ENCODE peak calls at places on chromosome 15, in five cellular contexts. H is brain microvascular endothelial cell, S is psoas muscle, P is RWPE1, J is tibial artery. Y is an unnamed sample.

GRCh38 chr15:90097475-90097874 is 4.8 kb downstream of the IDH2 start:
- DNase-seq in H (no peak), S (no peak), J (no peak), P (no peak), Y (no peak)

GRCh38 chr15:89330119-89330518 is 4.5 kb downstream of the POLG start:
- DNase-seq in S (no peak), H (no peak), J (no peak), P (no peak), Y (no peak)

GRCh38 chr15:44532689-44533088 is 4.3 kb upstream of the EIF3J start:
- DNase-seq in P (no peak), H (no peak), S (no peak), J (no peak), Y (no peak)

GRCh38 chr15:86935841-86936240 is 856.2 kb downstream of the AGBL1 start:
- DNase-seq in S (no peak), J (no peak), P (no peak), H (no peak), Y (no peak)

GRCh38 chr15:74978503-74978902 is 16.9 kb upstream of the SCAMP5 start:
- DNase-seq in H (peak; percentile 69), S (no peak), P (peak; percentile 36), J (no peak), Y (no peak)

GRCh38 chr15:53260647-53261046 is 470.5 kb upstream of the ONECUT1 start:
- DNase-seq in P (no peak), J (no peak), S (no peak), H (no peak), Y (no peak)

GRCh38 chr15:89575656-89576416 is 567 bp downstream of the TICRR start:
- DNase-seq in P (peak; percentile 18), H (no peak), S (no peak), J (no peak), Y (no peak)

GRCh38 chr15:57122080-57122845 is 203.8 kb downstream of the TCF12 start:
- DNase-seq in J (no peak), H (no peak), S (no peak), P (no peak), Y (no peak)

GRCh38 chr15:25241241-25241801 is 197.5 kb downstream of the UBE3A start:
- DNase-seq in S (peak; percentile 26), H (no peak), P (no peak), J (peak; percentile 19), Y (no peak)

GRCh38 chr15:85615930-85616329 is 178.8 kb downstream of the KLHL25 start:
- DNase-seq in P (peak; percentile 13), J (no peak), S (no peak), H (no peak), Y (no peak)

GRCh38 chr15:98705070-98705469 is 56.7 kb downstream of the IGF1R start:
- DNase-seq in H (no peak), J (no peak), P (no peak), S (no peak), Y (no peak)

GRCh38 chr15:84949043-84949442 is 32.6 kb upstream of the PDE8A start:
- DNase-seq in P (no peak), S (no peak), H (peak; percentile 60), J (no peak), Y (peak; percentile 13)

GRCh38 chr15:82830427-82831173 is 21.2 kb downstream of the WHAMM start:
- DNase-seq in S (no peak), P (no peak), H (no peak), J (no peak), Y (no peak)

GRCh38 chr15:56739964-56740640 is 6.8 kb upstream of the ZNF280D start:
- DNase-seq in J (no peak), S (no peak), H (no peak), P (no peak), Y (no peak)

GRCh38 chr15:58203537-58203936 is 65.4 kb downstream of the AQP9 start:
- DNase-seq in S (no peak), P (no peak), H (peak; percentile 95), J (no peak), Y (no peak)

GRCh38 chr15:99014803-99015676 is 7.4 kb upstream of the PGPEP1L start:
- DNase-seq in S (peak; percentile 92), H (peak; percentile 43), P (peak; percentile 81), J (no peak), Y (peak; percentile 80)

GRCh38 chr15:68696532-68697363 is 118.0 kb downstream of the CORO2B start:
- DNase-seq in J (no peak), H (no peak), P (peak; percentile 17), S (no peak), Y (no peak)

GRCh38 chr15:47431501-47431900 is 285.8 kb upstream of the SEMA6D start:
- DNase-seq in J (no peak), P (no peak), S (no peak), H (peak; percentile 98), Y (no peak)

GRCh38 chr15:98614681-98615080 is 33.7 kb upstream of the IGF1R start:
- DNase-seq in J (no peak), H (no peak), S (no peak), P (peak; percentile 82), Y (no peak)

GRCh38 chr15:34179257-34179656 is 30.6 kb downstream of the KATNBL1 start:
- DNase-seq in J (no peak), P (no peak), H (no peak), S (no peak), Y (no peak)

GRCh38 chr15:37756407-37756806 is 178.0 kb upstream of the TMCO5A start:
- DNase-seq in H (no peak), S (no peak), P (no peak), J (no peak), Y (no peak)

GRCh38 chr15:75928680-75929608 is 25.3 kb downstream of the FBXO22 start:
- DNase-seq in S (no peak), H (peak; percentile 15), P (no peak), J (no peak), Y (no peak)

GRCh38 chr15:79184465-79184892 is 93.9 kb upstream of the RASGRF1 start:
- DNase-seq in P (peak; percentile 76), S (peak; percentile 81), H (peak; percentile 60), J (peak; percentile 81), Y (peak; percentile 83)

GRCh38 chr15:91151781-91152563 is 51.9 kb downstream of the SV2B start:
- DNase-seq in H (no peak), P (no peak), S (no peak), J (no peak), Y (no peak)

GRCh38 chr15:79339588-79340314 is 28.8 kb downstream of the TMED3 start:
- DNase-seq in S (no peak), H (peak; percentile 11), J (no peak), P (peak; percentile 27), Y (no peak)

GRCh38 chr15:29704950-29705597 is 117.2 kb downstream of the TJP1 start:
- DNase-seq in H (no peak), S (no peak), J (no peak), P (no peak), Y (no peak)

GRCh38 chr15:66729339-66729951 is 27.4 kb downstream of the SMAD6 start:
- DNase-seq in H (no peak), S (no peak), P (no peak), J (no peak), Y (peak; percentile 69)

GRCh38 chr15:36612063-36612788 is 32.8 kb downstream of the CDIN1 start:
- DNase-seq in P (peak; percentile 85), J (no peak), H (peak; percentile 95), S (no peak), Y (no peak)

GRCh38 chr15:30649952-30650929 is 24.3 kb downstream of the ARHGAP11B start:
- DNase-seq in H (no peak), P (no peak), J (no peak), S (no peak), Y (no peak)

GRCh38 chr15:67281714-67282113 is 27.1 kb downstream of the IQCH start:
- DNase-seq in J (no peak), H (no peak), S (no peak), P (no peak), Y (no peak)

GRCh38 chr15:49809894-49810594 is 189.2 kb downstream of the DTWD1 start:
- DNase-seq in P (no peak), S (no peak), H (no peak), J (no peak), Y (no peak)

GRCh38 chr15:31871159-31871886 is 159.0 kb upstream of the CHRNA7 start:
- DNase-seq in P (no peak), J (no peak), S (no peak), H (no peak), Y (no peak)

GRCh38 chr15:69604050-69604378 is 151.4 kb downstream of the RPLP1 start:
- DNase-seq in P (no peak), H (no peak), J (no peak), S (no peak), Y (no peak)

GRCh38 chr15:38030609-38031008 is 96.2 kb downstream of the TMCO5A start:
- DNase-seq in H (no peak), J (no peak), P (no peak), S (no peak), Y (no peak)

GRCh38 chr15:71336671-71337070 is 221.4 kb downstream of the THSD4 start:
- DNase-seq in S (no peak), P (peak; percentile 30), H (no peak), J (no peak), Y (no peak)
- H3K27ac ChIP-seq in S (no peak overlapping the region), P (no peak overlapping the region), H (no peak overlapping the region), J (peak overlapping the region; percentile 65), Y (no peak overlapping the region)

DNA sequence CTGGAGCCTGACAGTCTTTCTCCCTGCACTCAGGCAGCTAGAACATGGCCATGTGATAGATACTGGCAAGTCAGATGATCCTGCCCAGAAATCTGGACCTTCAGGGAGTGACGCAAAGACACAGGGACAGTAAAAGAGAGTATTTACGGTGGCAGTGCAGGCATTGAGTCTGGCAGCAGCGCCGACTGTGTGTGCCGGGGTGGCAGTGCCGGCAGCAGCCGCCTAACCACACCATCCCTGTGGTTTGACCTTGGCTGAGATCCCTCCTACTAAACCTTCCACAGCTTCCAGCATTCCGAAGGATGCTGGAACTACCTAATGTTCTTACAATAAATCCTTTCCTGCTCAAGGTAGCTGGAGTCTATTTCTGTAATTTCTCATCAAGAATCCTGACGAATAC is 4.6 kb upstream of the TSPAN3 start:
- DNase-seq in P (no peak), H (no peak), S (no peak), J (no peak), Y (no peak)
- H3K27ac ChIP-seq in P (no peak overlapping the region), H (no peak overlapping the region), S (no peak overlapping the region), J (no peak overlapping the region), Y (no peak overlapping the region)

GRCh38 chr15:51727141-51727897 is 10.1 kb downstream of the LYSMD2 start:
- DNase-seq in J (no peak), S (no peak), H (peak; percentile 45), P (no peak), Y (no peak)
- H3K27ac ChIP-seq in J (no peak overlapping the region), S (peak overlapping the region; percentile 62), H (no peak overlapping the region), P (no peak overlapping the region), Y (peak overlapping the region; percentile 74)

GRCh38 chr15:77722759-77723460 is 90.2 kb upstream of the LINGO1 start:
- DNase-seq in S (no peak), P (no peak), H (no peak), J (no peak), Y (no peak)
- H3K27ac ChIP-seq in S (no peak overlapping the region), P (no peak overlapping the region), H (no peak overlapping the region), J (no peak overlapping the region), Y (no peak overlapping the region)

GRCh38 chr15:92801412-92801773 is 98.7 kb upstream of the CHD2 start:
- DNase-seq in J (no peak), P (no peak), S (no peak), H (peak; percentile 84), Y (no peak)

GRCh38 chr15:92800013-92800412 is 100.1 kb upstream of the CHD2 start:
- DNase-seq in J (no peak), H (no peak), S (no peak), P (no peak), Y (no peak)

GRCh38 chr15:92803536-92803851 is 96.6 kb upstream of the CHD2 start:
- DNase-seq in S (no peak), H (no peak), P (no peak), J (no peak), Y (no peak)

GRCh38 chr15:92803852-92804609 is 96.1 kb upstream of the CHD2 start:
- DNase-seq in H (peak; percentile 99), S (peak; percentile 86), J (peak; percentile 90), P (peak; percentile 97), Y (peak; percentile 92)

GRCh38 chr15:92801774-92802464 is 98.2 kb upstream of the CHD2 start:
- DNase-seq in J (peak; percentile 86), S (peak; percentile 82), P (no peak), H (peak; percentile 87), Y (peak; percentile 86)
- H3K27ac ChIP-seq in J (peak overlapping the region; percentile 98), S (peak overlapping the region; percentile 92), P (peak overlapping the region; percentile 96), H (peak overlapping the region; percentile 98), Y (peak overlapping the region; percentile 90)

Y was measured in sigmoid colon.